ENCODE peak calls at places on chromosomes 16 and 17, in nine cellular contexts. One of them, this sample, is unnamed.

GRCh38 chr17:80877095-80877828 is 114.4 kb upstream of the CHMP6 start:
- DNase-seq in stimulated activated CD8-positive, alpha-beta memory T cell treated with anti-CD3 and anti-CD28 coated beads, Interleukin-15, amount 100 ng/mL, for 24 hours: no peak
- DNase-seq in right cardiac atrium: no peak
- DNase-seq in Peyer's patch: peak
- DNase-seq in effector memory CD8-positive, alpha-beta T cell: peak
- DNase-seq in anterior cingulate cortex: no peak
- DNase-seq in PC-3: no peak
- DNase-seq in fibroblast of lung: no peak
- DNase-seq in body of pancreas: no peak
- DNase-seq in this sample: no peak

GRCh38 chr16:65489531-65490023 is 367.7 kb upstream of the CDH11 start:
- DNase-seq in stimulated activated CD8-positive, alpha-beta memory T cell treated with anti-CD3 and anti-CD28 coated beads, Interleukin-15, amount 100 ng/mL, for 24 hours: no peak
- DNase-seq in right cardiac atrium: no peak
- DNase-seq in Peyer's patch: no peak
- DNase-seq in effector memory CD8-positive, alpha-beta T cell: no peak
- DNase-seq in anterior cingulate cortex: no peak
- DNase-seq in PC-3: no peak
- DNase-seq in fibroblast of lung: no peak
- DNase-seq in body of pancreas: no peak
- DNase-seq in this sample: no peak

GRCh38 chr17:43986225-43986981 is 18.0 kb upstream of the NAGS start:
- DNase-seq in stimulated activated CD8-positive, alpha-beta memory T cell treated with anti-CD3 and anti-CD28 coated beads, Interleukin-15, amount 100 ng/mL, for 24 hours: no peak
- DNase-seq in right cardiac atrium: no peak
- DNase-seq in Peyer's patch: no peak
- DNase-seq in effector memory CD8-positive, alpha-beta T cell: no peak
- DNase-seq in anterior cingulate cortex: no peak
- DNase-seq in PC-3: no peak
- DNase-seq in fibroblast of lung: no peak
- DNase-seq in body of pancreas: no peak
- DNase-seq in this sample: no peak

GRCh38 chr16:86048882-86049585 is 150.1 kb downstream of the IRF8 start:
- DNase-seq in stimulated activated CD8-positive, alpha-beta memory T cell treated with anti-CD3 and anti-CD28 coated beads, Interleukin-15, amount 100 ng/mL, for 24 hours: no peak
- DNase-seq in right cardiac atrium: no peak
- DNase-seq in Peyer's patch: peak
- DNase-seq in effector memory CD8-positive, alpha-beta T cell: no peak
- DNase-seq in anterior cingulate cortex: no peak
- DNase-seq in PC-3: no peak
- DNase-seq in fibroblast of lung: no peak
- DNase-seq in body of pancreas: no peak
- DNase-seq in this sample: no peak

GRCh38 chr16:52467753-52468152 is 79.2 kb downstream of the TOX3 start:
- DNase-seq in stimulated activated CD8-positive, alpha-beta memory T cell treated with anti-CD3 and anti-CD28 coated beads, Interleukin-15, amount 100 ng/mL, for 24 hours: no peak
- DNase-seq in right cardiac atrium: no peak
- DNase-seq in Peyer's patch: no peak
- DNase-seq in effector memory CD8-positive, alpha-beta T cell: no peak
- DNase-seq in anterior cingulate cortex: no peak
- DNase-seq in PC-3: no peak
- DNase-seq in fibroblast of lung: no peak
- DNase-seq in body of pancreas: no peak
- DNase-seq in this sample: no peak

GRCh38 chr16:12110361-12111107 is 134.0 kb downstream of the SNX29 start:
- DNase-seq in stimulated activated CD8-positive, alpha-beta memory T cell treated with anti-CD3 and anti-CD28 coated beads, Interleukin-15, amount 100 ng/mL, for 24 hours: no peak
- DNase-seq in right cardiac atrium: no peak
- DNase-seq in Peyer's patch: no peak
- DNase-seq in effector memory CD8-positive, alpha-beta T cell: no peak
- DNase-seq in anterior cingulate cortex: no peak
- DNase-seq in PC-3: no peak
- DNase-seq in fibroblast of lung: no peak
- DNase-seq in body of pancreas: no peak
- DNase-seq in this sample: no peak

GRCh38 chr16:65546353-65546791 is 424.5 kb upstream of the CDH11 start:
- DNase-seq in stimulated activated CD8-positive, alpha-beta memory T cell treated with anti-CD3 and anti-CD28 coated beads, Interleukin-15, amount 100 ng/mL, for 24 hours: no peak
- DNase-seq in right cardiac atrium: no peak
- DNase-seq in Peyer's patch: no peak
- DNase-seq in effector memory CD8-positive, alpha-beta T cell: no peak
- DNase-seq in anterior cingulate cortex: no peak
- DNase-seq in PC-3: no peak
- DNase-seq in fibroblast of lung: peak
- DNase-seq in body of pancreas: no peak
- DNase-seq in this sample: no peak

GRCh38 chr16:86041807-86042206 is 142.8 kb downstream of the IRF8 start:
- DNase-seq in stimulated activated CD8-positive, alpha-beta memory T cell treated with anti-CD3 and anti-CD28 coated beads, Interleukin-15, amount 100 ng/mL, for 24 hours: no peak
- DNase-seq in right cardiac atrium: no peak
- DNase-seq in Peyer's patch: no peak
- DNase-seq in effector memory CD8-positive, alpha-beta T cell: no peak
- DNase-seq in anterior cingulate cortex: no peak
- DNase-seq in PC-3: no peak
- DNase-seq in fibroblast of lung: no peak
- DNase-seq in body of pancreas: no peak
- DNase-seq in this sample: no peak

GRCh38 chr17:82055965-82056728 is 4.4 kb downstream of the GPS1 start:
- DNase-seq in stimulated activated CD8-positive, alpha-beta memory T cell treated with anti-CD3 and anti-CD28 coated beads, Interleukin-15, amount 100 ng/mL, for 24 hours: no peak
- DNase-seq in right cardiac atrium: no peak
- DNase-seq in Peyer's patch: no peak
- DNase-seq in effector memory CD8-positive, alpha-beta T cell: no peak
- DNase-seq in anterior cingulate cortex: no peak
- DNase-seq in PC-3: no peak
- DNase-seq in fibroblast of lung: no peak
- DNase-seq in body of pancreas: no peak
- DNase-seq in this sample: no peak

GRCh38 chr16:71276589-71277334 is 12.4 kb downstream of the CMTR2 start:
- DNase-seq in stimulated activated CD8-positive, alpha-beta memory T cell treated with anti-CD3 and anti-CD28 coated beads, Interleukin-15, amount 100 ng/mL, for 24 hours: no peak
- DNase-seq in right cardiac atrium: no peak
- DNase-seq in Peyer's patch: no peak
- DNase-seq in effector memory CD8-positive, alpha-beta T cell: no peak
- DNase-seq in anterior cingulate cortex: no peak
- DNase-seq in PC-3: no peak
- DNase-seq in fibroblast of lung: no peak
- DNase-seq in body of pancreas: no peak
- DNase-seq in this sample: no peak

GRCh38 chr17:74080936-74081335 is 122.5 kb upstream of the RPL38 start:
- DNase-seq in stimulated activated CD8-positive, alpha-beta memory T cell treated with anti-CD3 and anti-CD28 coated beads, Interleukin-15, amount 100 ng/mL, for 24 hours: no peak
- DNase-seq in right cardiac atrium: no peak
- DNase-seq in Peyer's patch: no peak
- DNase-seq in effector memory CD8-positive, alpha-beta T cell: no peak
- DNase-seq in anterior cingulate cortex: no peak
- DNase-seq in PC-3: no peak
- DNase-seq in fibroblast of lung: no peak
- DNase-seq in body of pancreas: no peak
- DNase-seq in this sample: no peak

GRCh38 chr16:82769845-82770244 is 143.1 kb downstream of the CDH13 start:
- DNase-seq in stimulated activated CD8-positive, alpha-beta memory T cell treated with anti-CD3 and anti-CD28 coated beads, Interleukin-15, amount 100 ng/mL, for 24 hours: no peak
- DNase-seq in right cardiac atrium: peak
- DNase-seq in Peyer's patch: no peak
- DNase-seq in effector memory CD8-positive, alpha-beta T cell: no peak
- DNase-seq in anterior cingulate cortex: peak
- DNase-seq in PC-3: no peak
- DNase-seq in fibroblast of lung: no peak
- DNase-seq in body of pancreas: no peak
- DNase-seq in this sample: no peak

GRCh38 chr16:2178321-2179106 is 17.9 kb downstream of the CASKIN1 start:
- DNase-seq in stimulated activated CD8-positive, alpha-beta memory T cell treated with anti-CD3 and anti-CD28 coated beads, Interleukin-15, amount 100 ng/mL, for 24 hours: peak
- DNase-seq in right cardiac atrium: no peak
- DNase-seq in Peyer's patch: no peak
- DNase-seq in effector memory CD8-positive, alpha-beta T cell: peak
- DNase-seq in anterior cingulate cortex: no peak
- DNase-seq in PC-3: no peak
- DNase-seq in fibroblast of lung: peak
- DNase-seq in body of pancreas: no peak
- DNase-seq in this sample: no peak